ENCODE peak calls at places on chromosomes 3 and 15, in four cellular contexts. T is right lobe of liver, O is GM06990, N is OCI-LY7. Y is an unnamed sample.

GRCh38 chr3:127848131-127849129 is 26.1 kb upstream of the MGLL start:
- DNase-seq in T (no peak), O (no peak), N (no peak), Y (no peak)

GRCh38 chr15:31867536-31868442 is 162.5 kb upstream of the CHRNA7 start:
- DNase-seq in N (peak; percentile 65), T (no peak), O (peak; percentile 41), Y (no peak)

GRCh38 chr3:124177070-124177469 is 185.1 kb upstream of the ROPN1 start:
- DNase-seq in T (no peak), O (no peak), N (no peak), Y (no peak)

GRCh38 chr3:43436507-43437140 is 150.3 kb downstream of the SNRK start:
- DNase-seq in O (no peak), T (no peak), N (no peak), Y (no peak)

GRCh38 chr3:123723527-123724168 is 138.8 kb upstream of the HACD2 start:
- DNase-seq in T (no peak), N (peak; percentile 81), O (peak; percentile 18), Y (no peak)

GRCh38 chr15:31387483-31388118 is 61.0 kb downstream of the KLF13 start:
- DNase-seq in T (peak; percentile 94), O (no peak), N (no peak), Y (no peak)

GRCh38 chr3:107199962-107200465 is 177.2 kb upstream of the CCDC54 start:
- DNase-seq in T (no peak), N (no peak), O (no peak), Y (no peak)

GRCh38 chr15:43285609-43286037 is 18.9 kb upstream of the TGM5 start:
- DNase-seq in T (no peak), O (peak; percentile 38), N (peak; percentile 79), Y (no peak)

GRCh38 chr3:41751597-41751996 is 210.3 kb downstream of the ULK4 start:
- DNase-seq in T (no peak), O (peak; percentile 5), N (no peak), Y (no peak)

GRCh38 chr15:27694506-27695077 is 404.5 kb downstream of the OCA2 start:
- DNase-seq in O (no peak), N (no peak), T (no peak), Y (no peak)

GRCh38 chr15:27686971-27687370 is 412.1 kb downstream of the OCA2 start:
- DNase-seq in T (no peak), O (no peak), N (no peak), Y (no peak)

GRCh38 chr15:27692438-27692837 is 406.7 kb downstream of the OCA2 start:
- DNase-seq in O (no peak), T (no peak), N (no peak), Y (no peak)

GRCh38 chr15:27686376-27686775 is 412.7 kb downstream of the OCA2 start:
- DNase-seq in O (no peak), T (no peak), N (no peak), Y (no peak)

GRCh38 chr15:27690290-27690689 is 408.8 kb downstream of the OCA2 start:
- DNase-seq in T (no peak), O (no peak), N (no peak), Y (no peak)
- TF ChIP-seq CTCF in T (no peak), O (no peak), N (no peak), Y (no peak)

DNA sequence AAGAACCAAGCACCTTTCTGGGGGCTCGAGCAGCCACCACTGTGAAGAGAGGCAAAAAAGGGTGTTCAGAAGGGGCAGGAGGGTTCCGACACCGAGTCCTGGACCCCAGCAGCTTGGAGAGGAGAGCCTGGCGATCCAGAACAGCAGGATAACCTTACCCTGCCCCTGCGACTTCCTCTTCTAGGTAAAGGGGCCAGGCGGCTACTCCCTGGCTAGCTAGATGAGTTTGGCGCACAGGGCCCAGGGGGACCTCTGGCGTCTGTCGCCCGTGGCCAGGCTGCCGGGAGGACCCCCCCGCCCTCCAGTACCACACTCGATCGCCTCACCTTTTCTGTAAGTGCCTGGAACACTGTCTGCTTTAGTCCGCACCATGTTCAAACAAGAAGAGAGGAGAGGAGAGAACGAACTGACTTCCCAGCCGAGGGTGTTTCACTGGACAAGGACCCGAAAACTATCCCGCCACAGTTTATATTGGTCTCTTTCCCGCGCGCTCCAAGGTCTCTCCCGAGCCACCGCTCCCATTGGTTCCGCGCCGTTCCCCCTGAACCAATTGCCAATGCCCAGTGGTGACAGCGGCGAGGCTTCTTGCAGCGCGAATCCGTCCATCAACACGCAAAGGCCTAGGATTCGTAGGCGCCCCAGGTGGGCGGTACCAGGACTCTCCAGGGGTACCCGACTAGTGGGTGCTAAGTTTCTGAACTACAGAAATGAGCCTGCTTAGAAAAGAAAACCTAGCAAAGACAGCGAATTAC is at the start of gene PCLAF:
- DNase-seq in O (peak; percentile 89), N (peak; percentile 98), T (peak; percentile 93), Y (peak; percentile 89)
- TF ChIP-seq CTCF in O (peak; percentile 8), N (no peak), T (peak; percentile 13), Y (no peak)

GRCh38 chr3:98070840-98071239 is 16.1 kb upstream of the OR5AC2 start:
- DNase-seq in N (no peak), O (no peak), T (no peak), Y (no peak)

GRCh38 chr3:98073486-98073885 is 13.5 kb upstream of the OR5AC2 start:
- DNase-seq in T (no peak), N (no peak), O (no peak), Y (no peak)

GRCh38 chr3:98068824-98069223 is 18.1 kb upstream of the OR5AC2 start:
- DNase-seq in O (no peak), T (no peak), N (no peak), Y (no peak)
- TF ChIP-seq CTCF in O (no peak), T (no peak), N (peak; percentile 66), Y (peak; percentile 18)

DNA sequence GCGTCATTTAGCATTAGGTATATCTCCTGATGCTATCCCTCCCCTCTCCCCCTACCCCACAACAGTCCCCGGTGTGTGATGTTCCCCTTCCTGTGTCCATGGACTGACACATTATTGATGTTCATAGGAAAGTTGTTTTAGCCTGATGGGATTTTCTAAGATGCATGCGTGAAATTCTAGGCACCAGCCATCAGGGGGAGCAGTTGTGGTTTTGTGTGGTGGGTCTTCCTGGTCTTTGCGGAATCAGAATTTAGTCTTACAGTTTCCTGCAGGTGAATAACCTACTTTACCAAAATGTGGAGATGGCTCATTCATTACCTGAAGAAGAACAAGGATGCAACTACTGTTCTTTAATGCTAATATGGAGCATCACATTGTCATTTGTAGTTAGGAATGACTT is 455.0 kb upstream of the THBS1 start:
- DNase-seq in N (peak; percentile 31), O (no peak), T (peak; percentile 50), Y (no peak)
- TF ChIP-seq CTCF in N (peak; percentile 77), O (peak; percentile 78), T (peak; percentile 69), Y (peak; percentile 76)

GRCh38 chr15:65189102-65189740 is 4.1 kb upstream of the CLPX start:
- DNase-seq in T (no peak), O (peak; percentile 28), N (peak; percentile 66), Y (no peak)
- TF ChIP-seq CTCF in T (peak; percentile 61), O (peak; percentile 68), N (peak; percentile 87), Y (peak; percentile 44)

GRCh38 chr3:162765524-162765923 is 1268.9 kb downstream of the OTOL1 start:
- DNase-seq in O (no peak), N (no peak), T (no peak), Y (no peak)
- TF ChIP-seq CTCF in O (no peak), N (no peak), T (no peak), Y (no peak)

Y was measured in CD14-positive monocyte.